ENCODE peak calls at places on chromosome 1, in six cellular contexts. N is H1, G is GM12892, C is HepG2, Z is K562, K is GM12878. U is an unnamed sample.

GRCh38 chr1:20216574-20216973 is 30.3 kb upstream of the PLA2G2C start:
- DNase-seq in N (no peak), G (peak; percentile 29), C (peak; percentile 7), Z (peak; percentile 45), K (no peak), U (peak; percentile 39)

GRCh38 chr1:179092896-179093461 is 11.1 kb downstream of the TOR3A start:
- DNase-seq in N (no peak), G (no peak), C (no peak), Z (no peak), K (no peak), U (no peak)

GRCh38 chr1:30518696-30519095 is 204.7 kb downstream of the MATN1 start:
- DNase-seq in N (no peak), G (no peak), C (no peak), Z (no peak), K (no peak), U (no peak)

GRCh38 chr1:245742891-245743290 is 588.1 kb downstream of the KIF26B start:
- DNase-seq in N (no peak), G (no peak), C (no peak), Z (no peak), K (no peak), U (no peak)

GRCh38 chr1:179091691-179092165 is 9.9 kb downstream of the TOR3A start:
- DNase-seq in N (no peak), G (no peak), C (peak; percentile 62), Z (no peak), K (no peak), U (no peak)

GRCh38 chr1:18751425-18751824 is 108.0 kb downstream of the TAS1R2 start:
- DNase-seq in N (no peak), G (no peak), C (no peak), Z (no peak), K (no peak), U (no peak)

GRCh38 chr1:72915581-72915980 is 633.2 kb upstream of the NEGR1 start:
- DNase-seq in N (no peak), G (no peak), C (no peak), Z (no peak), K (no peak), U (no peak)

GRCh38 chr1:92168657-92169056 is 49.1 kb upstream of the C1orf146 start:
- DNase-seq in N (no peak), G (no peak), C (no peak), Z (no peak), K (no peak), U (no peak)

GRCh38 chr1:217433664-217434063 is 197.2 kb downstream of the GPATCH2 start:
- DNase-seq in N (no peak), G (no peak), C (no peak), Z (no peak), K (no peak), U (no peak)

GRCh38 chr1:162632743-162633326 is 571 bp downstream of the DDR2 start:
- DNase-seq in N (no peak), G (no peak), C (no peak), Z (no peak), K (no peak), U (no peak)

GRCh38 chr1:74584185-74584584 is 71.8 kb upstream of the LRRC53 start:
- DNase-seq in N (no peak), G (no peak), C (no peak), Z (no peak), K (no peak), U (no peak)

GRCh38 chr1:36442337-36442736 is 7.9 kb downstream of the OSCP1 start:
- DNase-seq in N (no peak), G (no peak), C (no peak), Z (no peak), K (no peak), U (no peak)

GRCh38 chr1:88104886-88105285 is 579.2 kb upstream of the PKN2 start:
- DNase-seq in N (no peak), G (no peak), C (no peak), Z (no peak), K (no peak), U (no peak)

GRCh38 chr1:170634293-170634692 is 29.6 kb upstream of the PRRX1 start:
- DNase-seq in N (no peak), G (no peak), C (no peak), Z (no peak), K (no peak), U (no peak)

GRCh38 chr1:240719953-240720700 is 108.2 kb upstream of the GREM2 start:
- DNase-seq in N (no peak), G (no peak), C (no peak), Z (no peak), K (no peak), U (no peak)

GRCh38 chr1:145837658-145838057 is 7.8 kb upstream of the NUDT17 start:
- DNase-seq in N (no peak), G (no peak), C (no peak), Z (no peak), K (no peak), U (no peak)

GRCh38 chr1:14486401-14487110 is 111.9 kb upstream of the KAZN start:
- DNase-seq in N (no peak), G (no peak), C (no peak), Z (no peak), K (no peak), U (no peak)

GRCh38 chr1:5996641-5997270 is 4.5 kb upstream of the NPHP4 start:
- DNase-seq in N (no peak), G (no peak), C (no peak), Z (no peak), K (no peak), U (no peak)

GRCh38 chr1:20411196-20411980 is 74.6 kb downstream of the CAMK2N1 start:
- DNase-seq in N (no peak), G (no peak), C (no peak), Z (no peak), K (no peak), U (no peak)

GRCh38 chr1:27634982-27635362 is at the start of gene FGR:
- DNase-seq in N (no peak), G (no peak), C (no peak), Z (no peak), K (no peak), U (no peak)

GRCh38 chr1:74508449-74508848 is 4.0 kb downstream of the LRRC53 start:
- DNase-seq in N (no peak), G (no peak), C (no peak), Z (no peak), K (no peak), U (no peak)

GRCh38 chr1:233520510-233521191 is 93.3 kb upstream of the KCNK1 start:
- DNase-seq in N (no peak), G (no peak), C (no peak), Z (no peak), K (no peak), U (no peak)

GRCh38 chr1:233518344-233518743 is 95.6 kb upstream of the KCNK1 start:
- DNase-seq in N (peak; percentile 89), G (no peak), C (no peak), Z (peak; percentile 73), K (no peak), U (no peak)

GRCh38 chr1:233523047-233523446 is 90.9 kb upstream of the KCNK1 start:
- DNase-seq in N (no peak), G (no peak), C (no peak), Z (no peak), K (no peak), U (no peak)
- TF ChIP-seq TAF1 in N (no peak), G (no peak), C (no peak), Z (no peak), K (no peak), U (no peak)

GRCh38 chr1:112462953-112463279 is 45.8 kb upstream of the WNT2B start:
- DNase-seq in N (no peak), G (no peak), C (no peak), Z (peak; percentile 67), K (no peak), U (no peak)

GRCh38 chr1:112464501-112464900 is 44.3 kb upstream of the WNT2B start:
- DNase-seq in N (no peak), G (no peak), C (no peak), Z (no peak), K (no peak), U (no peak)

GRCh38 chr1:112461200-112461871 is 47.4 kb upstream of the WNT2B start:
- DNase-seq in N (no peak), G (no peak), C (no peak), Z (peak; percentile 26), K (no peak), U (no peak)

GRCh38 chr1:112465122-112465521 is 43.6 kb upstream of the WNT2B start:
- DNase-seq in N (no peak), G (no peak), C (no peak), Z (no peak), K (no peak), U (no peak)

GRCh38 chr1:112466078-112466660 is 42.6 kb upstream of the WNT2B start:
- DNase-seq in N (peak; percentile 98), G (peak; percentile 53), C (peak; percentile 82), Z (peak; percentile 85), K (peak; percentile 95), U (peak; percentile 50)
- TF ChIP-seq POLR2A in N (peak; percentile 60), G (peak; percentile 46), C (no peak), Z (no peak), K (peak; percentile 61), U (no peak)

DNA sequence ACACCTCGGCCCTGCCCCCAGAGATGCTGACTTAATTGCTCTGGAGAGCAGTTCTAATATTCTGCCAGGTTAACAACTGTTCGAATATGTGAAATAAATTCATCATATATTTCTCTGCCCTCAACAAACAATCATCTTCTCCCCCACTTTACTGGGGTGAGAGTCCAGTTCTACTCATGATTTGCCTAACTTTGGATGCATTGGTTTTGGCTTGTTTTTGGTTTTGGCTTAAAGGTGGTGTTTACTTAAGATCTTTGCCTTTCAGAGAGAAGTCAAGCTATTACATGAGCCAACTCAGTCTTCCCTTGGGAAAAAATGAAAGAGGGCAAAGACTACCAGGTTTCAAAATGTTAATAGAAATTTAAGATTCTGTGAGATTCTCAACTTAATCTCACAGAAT is 213.7 kb downstream of the SEC16B start:
- DNase-seq in N (no peak), G (no peak), C (no peak), Z (no peak), K (no peak), U (no peak)
- TF ChIP-seq TAF1 in N (no peak), G (no peak), C (no peak), Z (no peak), K (no peak), U (no peak)

GRCh38 chr1:229106526-229107105 is 164.3 kb upstream of the RAB4A start:
- DNase-seq in N (no peak), G (no peak), C (no peak), Z (no peak), K (no peak), U (no peak)
- TF ChIP-seq POLR2A in N (no peak), G (no peak), C (no peak), Z (no peak), K (no peak), U (no peak)

U was measured in GM12891.